ENCODE peak calls at places on chromosomes 4 and X, in nine cellular contexts. R is endothelial cell, D is breast epithelium, W is bronchial epithelial cell, V is OCI-LY7, O is HepG2, S is RWPE1, H is omental fat pad, P is GM12865. L is an unnamed sample.
A peak's percentile ranks its signal among the peaks of the same experiment; 100 is the strongest.

GRCh38 chr4:73401412-73401811 is 2.7 kb upstream of the ALB start:
- DNase-seq in S (no peak), P (no peak), V (no peak), R (no peak), W (no peak), O (no peak), D (no peak), H (no peak), L (no peak)

GRCh38 chrX:1394731-1395501 is 3.0 kb upstream of the SLC25A6 start:
- DNase-seq in W (no peak), P (no peak), D (peak; percentile 44), H (no peak), S (no peak), O (no peak), R (no peak), V (no peak), L (no peak)

GRCh38 chr4:109947457-109947856 is 34.8 kb downstream of the EGF start:
- DNase-seq in W (peak; percentile 98), V (no peak), O (no peak), D (no peak), S (peak; percentile 57), R (no peak), H (no peak), P (no peak), L (no peak)

GRCh38 chr4:83618431-83618830 is 82.5 kb downstream of the GPAT3 start:
- DNase-seq in O (peak; percentile 87), H (no peak), S (peak; percentile 81), V (no peak), W (peak; percentile 81), D (no peak), R (no peak), P (no peak), L (no peak)

GRCh38 chr4:93828830-93829530 is 427 bp downstream of the ATOH1 start:
- DNase-seq in W (no peak), D (no peak), O (no peak), P (no peak), H (no peak), V (no peak), R (peak; percentile 22), S (no peak), L (peak; percentile 44)

GRCh38 chr4:5815641-5816040 is 77.2 kb downstream of the CRMP1 start:
- DNase-seq in S (no peak), O (no peak), D (no peak), H (no peak), R (no peak), W (no peak), V (no peak), P (no peak), L (no peak)

GRCh38 chr4:4614925-4615678 is 73.3 kb upstream of the STX18 start:
- DNase-seq in V (no peak), O (no peak), P (no peak), W (no peak), R (no peak), S (no peak), D (no peak), H (no peak), L (no peak)

GRCh38 chr4:33802578-33802977 is 2441.7 kb downstream of the ARAP2 start:
- DNase-seq in O (no peak), R (no peak), W (no peak), V (peak; percentile 1), S (no peak), D (no peak), P (peak; percentile 2), H (no peak), L (no peak)

GRCh38 chr4:2886622-2887021 is 43.0 kb downstream of the ADD1 start:
- DNase-seq in W (no peak), H (no peak), S (no peak), R (no peak), O (no peak), D (no peak), V (no peak), P (no peak), L (no peak)

GRCh38 chr4:78610546-78611214 is 59.1 kb downstream of the ANXA3 start:
- DNase-seq in W (no peak), H (no peak), P (no peak), D (no peak), R (no peak), O (no peak), S (no peak), V (peak; percentile 84), L (no peak)

GRCh38 chr4:11198516-11199305 is 230.0 kb downstream of the HS3ST1 start:
- DNase-seq in D (no peak), R (no peak), W (no peak), P (no peak), V (no peak), H (no peak), S (no peak), O (no peak), L (no peak)

GRCh38 chr4:53013873-53014272 is 151.8 kb downstream of the RASL11B start:
- DNase-seq in S (no peak), W (no peak), R (no peak), P (no peak), O (no peak), H (no peak), V (no peak), D (no peak), L (no peak)

GRCh38 chr4:189463734-189464133 is 476.9 kb upstream of the FRG1 start:
- DNase-seq in D (no peak), R (no peak), P (no peak), V (no peak), W (no peak), S (no peak), H (no peak), O (no peak), L (no peak)

GRCh38 chrX:40151211-40152172 is 53.7 kb upstream of the BCOR start:
- DNase-seq in O (no peak), S (no peak), P (no peak), D (no peak), R (peak; percentile 18), V (no peak), H (no peak), W (no peak), L (no peak)

GRCh38 chrX:9526965-9527364 is 62.1 kb downstream of the TBL1X start:
- DNase-seq in O (no peak), R (no peak), S (no peak), D (no peak), W (no peak), V (no peak), P (no peak), H (no peak), L (no peak)

DNA sequence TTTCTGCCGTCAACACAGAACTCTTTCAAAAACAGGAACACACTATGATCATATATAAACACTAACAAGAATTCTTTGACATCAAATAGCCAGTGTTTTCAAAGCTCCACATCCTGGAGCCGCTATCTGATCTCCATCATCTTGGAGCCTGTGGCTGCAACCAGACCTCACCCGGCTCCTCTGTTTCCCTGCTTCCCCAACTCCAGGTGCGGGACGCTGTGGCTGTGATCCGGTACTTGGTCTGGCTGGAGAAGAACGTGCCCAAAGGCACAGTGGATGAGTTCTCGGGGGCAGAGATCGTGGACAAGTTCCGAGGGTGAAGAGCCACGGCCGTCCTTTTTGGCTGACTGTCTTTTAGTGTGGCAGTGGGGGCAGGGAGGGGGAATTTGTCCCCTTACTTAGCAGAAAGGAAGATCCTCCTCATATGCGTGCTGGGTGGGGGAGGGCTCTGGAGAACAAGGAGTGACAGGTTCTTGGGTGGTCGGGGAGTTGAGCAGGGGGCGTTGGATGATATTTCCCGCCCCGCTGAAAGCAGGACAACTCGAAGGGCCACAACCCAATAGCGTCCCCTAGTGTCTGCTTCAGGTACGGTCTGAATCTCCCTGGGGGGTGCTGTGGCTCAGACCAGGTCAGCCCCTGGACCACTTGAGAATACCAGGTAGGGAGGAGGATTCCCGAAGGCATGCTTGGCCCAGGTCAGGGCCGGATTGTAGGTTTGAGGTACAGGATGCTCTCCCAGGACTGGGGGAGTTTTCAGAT is 15.7 kb downstream of the XPNPEP2 start:
- DNase-seq in S (no peak), P (no peak), V (no peak), W (no peak), O (no peak), D (no peak), R (peak; percentile 14), H (no peak), L (no peak)
- TF ChIP-seq CTCF in S (no peak), P (peak; percentile 59), V (peak; percentile 66), W (peak; percentile 37), O (peak; percentile 60), D (no peak), R (peak; percentile 45), H (no peak), L (peak; percentile 27)

GRCh38 chr4:184722798-184723197 is 11.1 kb downstream of the CENPU start:
- DNase-seq in R (no peak), V (no peak), O (no peak), D (no peak), S (no peak), H (no peak), P (no peak), W (no peak), L (no peak)
- TF ChIP-seq CTCF in R (no peak), V (peak; percentile 62), O (no peak), D (no peak), S (peak; percentile 5), H (no peak), P (peak; percentile 16), W (peak; percentile 8), L (no peak)

GRCh38 chr4:81921757-81922159 is 450.1 kb upstream of the RASGEF1B start:
- DNase-seq in W (no peak), P (no peak), O (no peak), V (peak; percentile 25), R (no peak), D (no peak), H (no peak), S (no peak), L (no peak)

GRCh38 chr4:81919810-81920209 is 448.1 kb upstream of the RASGEF1B start:
- DNase-seq in W (no peak), R (peak; percentile 10), H (no peak), S (no peak), V (no peak), P (no peak), D (no peak), O (no peak), L (no peak)

GRCh38 chr4:81922271-81922775 is 450.6 kb upstream of the RASGEF1B start:
- DNase-seq in S (no peak), H (no peak), D (no peak), W (no peak), V (no peak), P (no peak), O (no peak), R (no peak), L (no peak)

GRCh38 chr4:81915430-81915829 is 443.7 kb upstream of the RASGEF1B start:
- DNase-seq in O (no peak), S (no peak), D (no peak), V (no peak), H (no peak), R (no peak), W (no peak), P (no peak), L (no peak)

DNA sequence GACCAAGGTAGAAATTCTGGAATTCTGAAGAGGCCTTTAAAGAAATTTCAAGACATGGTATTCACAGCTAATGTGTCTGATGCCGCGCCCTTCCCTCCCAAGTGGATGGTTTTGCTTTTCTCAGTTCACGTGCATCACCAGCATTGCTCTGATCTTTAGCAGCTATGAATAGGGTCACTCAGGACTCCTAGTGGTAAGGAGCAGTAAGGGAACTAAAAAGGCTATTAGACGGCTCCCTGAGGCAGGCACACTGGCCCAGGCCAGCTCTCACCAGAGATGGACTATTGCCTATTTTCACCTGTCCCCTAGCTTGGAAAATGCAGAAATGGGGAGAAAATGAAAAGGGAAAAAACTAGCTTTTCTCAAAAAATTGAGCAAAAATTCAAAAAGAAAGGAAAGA is 447.5 kb upstream of the RASGEF1B start:
- DNase-seq in D (no peak), S (peak; percentile 9), O (peak; percentile 21), H (no peak), W (peak; percentile 23), P (peak; percentile 24), V (peak; percentile 29), R (peak; percentile 17), L (no peak)
- TF ChIP-seq CTCF in D (no peak), S (no peak), O (peak; percentile 29), H (no peak), W (peak; percentile 33), P (peak; percentile 34), V (peak; percentile 63), R (peak; percentile 30), L (peak; percentile 59)

GRCh38 chrX:133045986-133046385 is 50.9 kb downstream of the USP26 start:
- DNase-seq in O (peak; percentile 2), H (no peak), P (no peak), V (no peak), S (peak; percentile 8), D (no peak), W (peak; percentile 32), R (peak; percentile 7), L (no peak)
- TF ChIP-seq CTCF in O (peak; percentile 46), H (no peak), P (no peak), V (peak; percentile 19), S (no peak), D (no peak), W (peak; percentile 45), R (no peak), L (peak; percentile 57)

L was measured in progenitor cell of endocrine pancreas.